ENCODE peak calls at places on chromosomes 12 and 14, in ten cellular contexts. One of them, this sample, is unnamed.

GRCh38 chr14:55301722-55302121 is 30.5 kb downstream of the FBXO34 start:
- DNase-seq in cardiac fibroblast: peak
- DNase-seq in uterus: no peak
- DNase-seq in nephron progenitor cell: no peak
- DNase-seq in gastrocnemius medialis: peak
- DNase-seq in tibial artery: no peak
- DNase-seq in PC-9: no peak
- DNase-seq in stomach: no peak
- DNase-seq in spleen: no peak
- DNase-seq in ovary: no peak
- DNase-seq in this sample: peak

GRCh38 chr12:84738481-84738972 is 174.1 kb downstream of the SLC6A15 start:
- DNase-seq in nephron progenitor cell: no peak
- DNase-seq in spleen: no peak
- DNase-seq in uterus: no peak
- DNase-seq in cardiac fibroblast: peak
- DNase-seq in tibial artery: peak
- DNase-seq in PC-9: no peak
- DNase-seq in ovary: no peak
- DNase-seq in gastrocnemius medialis: no peak
- DNase-seq in stomach: no peak
- DNase-seq in this sample: no peak

GRCh38 chr12:51917746-51918453 is 10.6 kb downstream of the ACVRL1 start:
- DNase-seq in cardiac fibroblast: no peak
- DNase-seq in PC-9: no peak
- DNase-seq in gastrocnemius medialis: no peak
- DNase-seq in spleen: no peak
- DNase-seq in ovary: no peak
- DNase-seq in stomach: peak
- DNase-seq in nephron progenitor cell: no peak
- DNase-seq in tibial artery: no peak
- DNase-seq in uterus: no peak
- DNase-seq in this sample: peak

GRCh38 chr12:66003951-66004350 is 126.6 kb downstream of the LLPH start:
- DNase-seq in PC-9: no peak
- DNase-seq in gastrocnemius medialis: no peak
- DNase-seq in cardiac fibroblast: no peak
- DNase-seq in tibial artery: no peak
- DNase-seq in nephron progenitor cell: no peak
- DNase-seq in uterus: no peak
- DNase-seq in stomach: no peak
- DNase-seq in spleen: no peak
- DNase-seq in ovary: no peak
- DNase-seq in this sample: no peak

GRCh38 chr12:127501916-127502315 is 765.1 kb upstream of the TMEM132C start:
- DNase-seq in nephron progenitor cell: no peak
- DNase-seq in tibial artery: no peak
- DNase-seq in spleen: no peak
- DNase-seq in cardiac fibroblast: no peak
- DNase-seq in uterus: no peak
- DNase-seq in ovary: no peak
- DNase-seq in gastrocnemius medialis: no peak
- DNase-seq in stomach: no peak
- DNase-seq in PC-9: no peak
- DNase-seq in this sample: no peak

GRCh38 chr14:95023115-95023514 is 134.2 kb downstream of the DICER1 start:
- DNase-seq in gastrocnemius medialis: no peak
- DNase-seq in tibial artery: no peak
- DNase-seq in cardiac fibroblast: no peak
- DNase-seq in spleen: no peak
- DNase-seq in nephron progenitor cell: no peak
- DNase-seq in uterus: no peak
- DNase-seq in ovary: no peak
- DNase-seq in PC-9: no peak
- DNase-seq in stomach: no peak
- DNase-seq in this sample: no peak

GRCh38 chr14:54637829-54638446 is 71.0 kb downstream of the SAMD4A start:
- DNase-seq in PC-9: no peak
- DNase-seq in spleen: no peak
- DNase-seq in ovary: no peak
- DNase-seq in cardiac fibroblast: peak
- DNase-seq in gastrocnemius medialis: no peak
- DNase-seq in tibial artery: no peak
- DNase-seq in nephron progenitor cell: peak
- DNase-seq in stomach: no peak
- DNase-seq in uterus: no peak
- DNase-seq in this sample: no peak

GRCh38 chr12:124094733-124095132 is 121.7 kb downstream of the ZNF664 start:
- DNase-seq in stomach: no peak
- DNase-seq in ovary: no peak
- DNase-seq in gastrocnemius medialis: no peak
- DNase-seq in PC-9: no peak
- DNase-seq in uterus: no peak
- DNase-seq in tibial artery: no peak
- DNase-seq in spleen: no peak
- DNase-seq in cardiac fibroblast: no peak
- DNase-seq in nephron progenitor cell: no peak
- DNase-seq in this sample: no peak

DNA sequence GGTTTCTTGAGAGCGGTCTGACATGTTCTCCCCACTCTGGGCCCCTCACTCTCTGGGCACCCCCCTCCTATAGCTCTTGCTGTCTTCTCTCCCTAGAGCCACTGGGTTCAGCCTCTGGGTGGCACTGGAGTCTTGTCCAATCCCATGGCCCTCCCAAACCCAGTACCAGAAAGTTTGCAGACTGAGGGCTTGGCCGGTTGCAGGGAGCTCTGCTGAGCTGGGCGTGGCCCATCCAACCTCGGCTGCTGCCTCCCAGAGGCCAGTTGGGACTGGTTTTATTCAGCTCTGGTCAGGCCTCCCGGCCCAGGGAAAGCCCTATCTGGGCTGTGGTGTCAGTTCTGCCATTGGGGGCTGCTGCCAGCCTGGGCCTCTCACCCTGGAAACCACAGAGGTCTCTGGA is 37.9 kb downstream of the ISCA2 start:
- DNase-seq in gastrocnemius medialis: no peak
- DNase-seq in PC-9: no peak
- DNase-seq in tibial artery: no peak
- DNase-seq in ovary: no peak
- DNase-seq in nephron progenitor cell: no peak
- DNase-seq in cardiac fibroblast: peak
- DNase-seq in stomach: peak
- DNase-seq in uterus: no peak
- DNase-seq in spleen: no peak
- DNase-seq in this sample: no peak
- TF ChIP-seq CTCF in gastrocnemius medialis: no peak
- TF ChIP-seq CTCF in PC-9: no peak
- TF ChIP-seq CTCF in tibial artery: no peak
- TF ChIP-seq CTCF in ovary: no peak
- TF ChIP-seq CTCF in nephron progenitor cell: no peak
- TF ChIP-seq CTCF in cardiac fibroblast: no peak
- TF ChIP-seq CTCF in stomach: no peak
- TF ChIP-seq CTCF in uterus: no peak
- TF ChIP-seq CTCF in spleen: peak
- TF ChIP-seq CTCF in this sample: no peak

GRCh38 chr12:68331500-68331868 is 678 bp downstream of the MDM1 start:
- DNase-seq in stomach: no peak
- DNase-seq in tibial artery: no peak
- DNase-seq in nephron progenitor cell: no peak
- DNase-seq in PC-9: peak
- DNase-seq in ovary: no peak
- DNase-seq in uterus: no peak
- DNase-seq in cardiac fibroblast: no peak
- DNase-seq in spleen: no peak
- DNase-seq in gastrocnemius medialis: no peak
- DNase-seq in this sample: no peak

GRCh38 chr12:68332726-68333630 is 816 bp upstream of the MDM1 start:
- DNase-seq in nephron progenitor cell: no peak
- DNase-seq in gastrocnemius medialis: no peak
- DNase-seq in uterus: no peak
- DNase-seq in spleen: no peak
- DNase-seq in stomach: no peak
- DNase-seq in tibial artery: no peak
- DNase-seq in ovary: no peak
- DNase-seq in PC-9: no peak
- DNase-seq in cardiac fibroblast: no peak
- DNase-seq in this sample: no peak

GRCh38 chr12:68331869-68332725 is at the start of gene MDM1:
- DNase-seq in cardiac fibroblast: peak
- DNase-seq in nephron progenitor cell: peak
- DNase-seq in ovary: peak
- DNase-seq in tibial artery: peak
- DNase-seq in stomach: peak
- DNase-seq in spleen: peak
- DNase-seq in gastrocnemius medialis: peak
- DNase-seq in uterus: peak
- DNase-seq in PC-9: peak
- DNase-seq in this sample: peak

GRCh38 chr12:68335462-68335861 is 3.3 kb upstream of the MDM1 start:
- DNase-seq in stomach: no peak
- DNase-seq in gastrocnemius medialis: no peak
- DNase-seq in nephron progenitor cell: no peak
- DNase-seq in tibial artery: no peak
- DNase-seq in spleen: no peak
- DNase-seq in PC-9: no peak
- DNase-seq in cardiac fibroblast: no peak
- DNase-seq in uterus: no peak
- DNase-seq in ovary: no peak
- DNase-seq in this sample: no peak

GRCh38 chr12:68334136-68334535 is 2.0 kb upstream of the MDM1 start:
- DNase-seq in stomach: no peak
- DNase-seq in nephron progenitor cell: no peak
- DNase-seq in uterus: no peak
- DNase-seq in PC-9: no peak
- DNase-seq in tibial artery: no peak
- DNase-seq in ovary: no peak
- DNase-seq in spleen: no peak
- DNase-seq in gastrocnemius medialis: peak
- DNase-seq in cardiac fibroblast: no peak
- DNase-seq in this sample: no peak
- TF ChIP-seq CTCF in stomach: no peak
- TF ChIP-seq CTCF in nephron progenitor cell: no peak
- TF ChIP-seq CTCF in uterus: no peak
- TF ChIP-seq CTCF in PC-9: no peak
- TF ChIP-seq CTCF in tibial artery: no peak
- TF ChIP-seq CTCF in ovary: no peak
- TF ChIP-seq CTCF in spleen: no peak
- TF ChIP-seq CTCF in gastrocnemius medialis: no peak
- TF ChIP-seq CTCF in cardiac fibroblast: no peak
- TF ChIP-seq CTCF in this sample: no peak

DNA sequence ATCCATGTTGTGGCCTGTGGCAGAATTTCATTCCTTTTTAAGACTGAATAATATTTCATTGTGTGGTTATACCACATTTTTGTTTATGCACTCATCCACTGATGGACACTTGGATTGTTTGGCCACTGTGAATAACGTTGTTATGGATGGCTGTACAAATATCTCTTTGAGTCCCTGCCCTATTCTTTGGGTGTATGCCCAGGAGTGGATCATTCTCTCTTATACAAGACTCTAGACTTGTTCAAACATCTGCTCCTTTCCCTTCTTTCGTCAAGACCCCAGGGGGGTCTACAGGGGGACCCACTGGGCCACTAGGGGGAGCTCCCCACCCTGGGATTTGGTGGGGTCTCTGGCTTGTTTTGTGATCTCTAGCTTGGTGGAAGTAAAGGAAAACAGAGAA is 77.4 kb downstream of the FBXL14 start:
- DNase-seq in spleen: no peak
- DNase-seq in tibial artery: no peak
- DNase-seq in PC-9: peak
- DNase-seq in stomach: no peak
- DNase-seq in nephron progenitor cell: peak
- DNase-seq in uterus: no peak
- DNase-seq in ovary: no peak
- DNase-seq in gastrocnemius medialis: no peak
- DNase-seq in cardiac fibroblast: peak
- DNase-seq in this sample: no peak
- TF ChIP-seq CTCF in spleen: no peak
- TF ChIP-seq CTCF in tibial artery: no peak
- TF ChIP-seq CTCF in PC-9: peak
- TF ChIP-seq CTCF in stomach: no peak
- TF ChIP-seq CTCF in nephron progenitor cell: peak
- TF ChIP-seq CTCF in uterus: no peak
- TF ChIP-seq CTCF in ovary: no peak
- TF ChIP-seq CTCF in gastrocnemius medialis: no peak
- TF ChIP-seq CTCF in cardiac fibroblast: peak
- TF ChIP-seq CTCF in this sample: no peak

DNA sequence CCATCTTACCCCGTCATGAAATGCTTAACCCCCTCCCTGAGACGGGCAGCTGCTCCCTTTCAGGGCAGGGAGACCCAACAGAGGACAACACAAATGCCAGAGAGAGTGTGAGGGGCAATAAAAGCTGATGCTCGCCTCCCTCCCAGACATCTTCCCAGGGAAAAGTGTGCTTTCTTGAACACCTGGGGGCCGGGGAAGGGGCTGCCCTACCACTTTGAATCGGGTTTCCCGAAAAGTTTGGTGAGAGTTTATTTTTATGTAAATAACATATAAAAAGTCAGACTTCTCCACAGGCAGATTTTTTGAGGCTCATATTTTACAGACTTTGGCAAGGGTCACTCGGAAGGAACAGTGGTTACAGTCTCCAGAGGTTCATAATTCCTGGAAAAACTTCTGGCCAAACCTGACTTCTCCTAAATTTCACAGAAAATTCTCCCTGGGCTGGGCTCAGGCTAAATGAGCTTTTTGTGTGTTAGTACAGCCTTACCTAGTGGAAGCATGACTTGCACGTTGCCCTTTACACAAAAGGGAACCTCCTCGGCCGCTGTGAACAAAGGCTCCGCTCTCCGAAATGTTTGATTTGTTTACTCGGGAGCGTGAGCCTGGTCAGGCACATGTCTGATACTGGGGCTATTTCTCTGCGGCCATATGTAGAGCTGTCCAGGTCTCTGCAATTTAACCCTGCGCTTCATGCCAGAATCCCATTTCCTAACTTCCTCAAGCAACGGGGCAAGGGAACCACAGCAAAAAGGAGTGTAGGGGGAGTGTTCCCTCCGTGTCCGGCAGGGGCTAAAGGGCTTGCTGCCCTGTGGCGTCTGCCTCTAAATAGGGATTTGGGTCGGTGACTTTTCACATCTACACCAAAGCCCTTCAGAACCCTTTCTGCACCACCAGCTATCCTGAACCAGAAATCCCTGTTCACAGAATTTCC is 3.4 kb downstream of the RTL1 start:
- DNase-seq in stomach: no peak
- DNase-seq in cardiac fibroblast: no peak
- DNase-seq in spleen: peak
- DNase-seq in gastrocnemius medialis: no peak
- DNase-seq in PC-9: no peak
- DNase-seq in ovary: peak
- DNase-seq in tibial artery: no peak
- DNase-seq in uterus: no peak
- DNase-seq in nephron progenitor cell: peak
- DNase-seq in this sample: no peak
- TF ChIP-seq CTCF in stomach: no peak
- TF ChIP-seq CTCF in cardiac fibroblast: no peak
- TF ChIP-seq CTCF in spleen: no peak
- TF ChIP-seq CTCF in gastrocnemius medialis: no peak
- TF ChIP-seq CTCF in PC-9: no peak
- TF ChIP-seq CTCF in ovary: no peak
- TF ChIP-seq CTCF in tibial artery: no peak
- TF ChIP-seq CTCF in uterus: no peak
- TF ChIP-seq CTCF in nephron progenitor cell: peak
- TF ChIP-seq CTCF in this sample: no peak

GRCh38 chr14:77804592-77804991 is 4.7 kb downstream of the ADCK1 start:
- DNase-seq in uterus: no peak
- DNase-seq in PC-9: peak
- DNase-seq in ovary: no peak
- DNase-seq in tibial artery: no peak
- DNase-seq in cardiac fibroblast: peak
- DNase-seq in nephron progenitor cell: no peak
- DNase-seq in spleen: no peak
- DNase-seq in gastrocnemius medialis: no peak
- DNase-seq in stomach: no peak
- DNase-seq in this sample: no peak
- TF ChIP-seq CTCF in uterus: no peak
- TF ChIP-seq CTCF in PC-9: peak
- TF ChIP-seq CTCF in ovary: no peak
- TF ChIP-seq CTCF in tibial artery: no peak
- TF ChIP-seq CTCF in cardiac fibroblast: peak
- TF ChIP-seq CTCF in nephron progenitor cell: no peak
- TF ChIP-seq CTCF in spleen: no peak
- TF ChIP-seq CTCF in gastrocnemius medialis: no peak
- TF ChIP-seq CTCF in stomach: no peak
- TF ChIP-seq CTCF in this sample: no peak